ENCODE peak calls at places on chromosomes 7 and 10, in six cellular contexts. O, J, E, A, T and X are unnamed samples.

GRCh38 chr10:34736976-34737771 is 77.9 kb downstream of the PARD3 start:
- DNase-seq in T (no peak), J (no peak), A (no peak), E (no peak), O (no peak), X (no peak)

GRCh38 chr7:33979807-33980355 is 74.5 kb downstream of the BMPER start:
- DNase-seq in A (no peak), O (no peak), T (no peak), E (no peak), J (no peak), X (no peak)

GRCh38 chr10:131830446-131831130 is 70.2 kb upstream of the PPP2R2D start:
- DNase-seq in A (peak), E (no peak), O (no peak), T (no peak), J (no peak), X (no peak)

GRCh38 chr10:92387289-92387940 is 96.4 kb downstream of the MARCHF5 start:
- DNase-seq in J (peak), E (peak), T (peak), A (no peak), O (no peak), X (no peak)

GRCh38 chr10:70775679-70776454 is 9.3 kb downstream of the TBATA start:
- DNase-seq in T (no peak), E (no peak), A (peak), J (no peak), O (no peak), X (no peak)

GRCh38 chr10:14820010-14820774 is 17.6 kb downstream of the CDNF start:
- DNase-seq in O (peak), A (no peak), T (no peak), E (no peak), J (no peak), X (no peak)

GRCh38 chr10:85548038-85548437 is 818.6 kb downstream of the GRID1 start:
- DNase-seq in A (no peak), E (peak), O (peak), J (peak), T (no peak), X (peak)

GRCh38 chr10:62454696-62455451 is 80.7 kb downstream of the ZNF365 start:
- DNase-seq in E (peak), O (peak), J (no peak), A (no peak), T (peak), X (no peak)

GRCh38 chr10:131814567-131815290 is 86.1 kb upstream of the PPP2R2D start:
- DNase-seq in J (no peak), A (peak), E (no peak), T (no peak), O (no peak), X (no peak)

GRCh38 chr7:30923009-30923773 is 11.5 kb downstream of the AQP1 start:
- DNase-seq in A (peak), J (no peak), E (peak), O (no peak), T (peak), X (no peak)

GRCh38 chr10:133180915-133181639 is 21.1 kb downstream of the KNDC1 start:
- DNase-seq in A (peak), E (no peak), O (no peak), T (peak), J (no peak), X (no peak)

GRCh38 chr10:74202356-74202755 is 51.3 kb downstream of the ADK start:
- DNase-seq in O (no peak), E (no peak), T (no peak), J (no peak), A (no peak), X (no peak)

GRCh38 chr10:110901954-110902819 is 16.8 kb downstream of the BBIP1 start:
- DNase-seq in T (no peak), J (no peak), A (no peak), E (no peak), O (peak), X (no peak)

GRCh38 chr10:100882681-100883321 is 30.0 kb upstream of the SLF2 start:
- DNase-seq in O (no peak), J (no peak), T (peak), A (no peak), E (peak), X (no peak)

GRCh38 chr10:110275140-110275729 is 29.5 kb downstream of the SMNDC1 start:
- DNase-seq in E (no peak), A (no peak), O (no peak), T (no peak), J (no peak), X (no peak)

GRCh38 chr10:77943086-77943901 is 16.7 kb upstream of the DLG5 start:
- DNase-seq in T (no peak), O (peak), A (peak), J (no peak), E (no peak), X (no peak)

GRCh38 chr7:746074-747061 is 19.3 kb upstream of the PRKAR1B start:
- DNase-seq in E (no peak), J (no peak), A (peak), T (peak), O (no peak), X (no peak)

GRCh38 chr7:130278892-130279690 is 12.4 kb downstream of the CPA2 start:
- DNase-seq in T (no peak), J (no peak), A (no peak), E (no peak), O (peak), X (no peak)

GRCh38 chr10:79070611-79071534 is 2.1 kb downstream of the ZMIZ1 start:
- DNase-seq in A (peak), J (peak), E (peak), T (peak), O (peak), X (no peak)

GRCh38 chr10:79073784-79074432 is 5.1 kb downstream of the ZMIZ1 start:
- DNase-seq in A (peak), E (no peak), O (no peak), T (peak), J (no peak), X (no peak)

GRCh38 chr10:79071535-79071923 is 2.8 kb downstream of the ZMIZ1 start:
- DNase-seq in T (no peak), J (no peak), A (no peak), E (no peak), O (no peak), X (no peak)

GRCh38 chr10:79072994-79073654 is 4.4 kb downstream of the ZMIZ1 start:
- DNase-seq in O (no peak), A (no peak), T (peak), J (no peak), E (no peak), X (no peak)

DNA sequence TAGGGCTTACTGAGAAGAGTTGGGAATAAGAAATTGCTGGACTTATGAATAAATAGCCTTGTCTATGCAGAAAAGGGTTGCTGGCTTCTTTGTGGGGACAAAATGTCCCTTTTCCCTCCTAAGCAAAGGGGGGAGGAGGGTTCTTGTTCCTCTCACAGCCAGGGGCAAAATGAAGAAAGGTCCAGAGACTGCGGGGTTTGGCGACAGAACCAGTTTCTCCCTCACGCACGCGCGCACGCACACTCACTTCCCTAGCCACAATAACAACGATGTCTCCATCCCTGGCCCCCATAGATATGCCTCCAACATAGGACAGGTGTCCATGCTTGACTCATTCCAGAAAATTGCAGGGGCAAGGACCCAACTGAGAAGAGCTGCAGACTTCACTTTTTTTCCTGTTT is 3.3 kb downstream of the ZMIZ1 start:
- DNase-seq in A (no peak), E (no peak), T (peak), O (peak), J (no peak), X (no peak)
- H3K4me3 ChIP-seq in A (peak), E (no peak), T (peak), O (peak), J (no peak), X (no peak)

DNA sequence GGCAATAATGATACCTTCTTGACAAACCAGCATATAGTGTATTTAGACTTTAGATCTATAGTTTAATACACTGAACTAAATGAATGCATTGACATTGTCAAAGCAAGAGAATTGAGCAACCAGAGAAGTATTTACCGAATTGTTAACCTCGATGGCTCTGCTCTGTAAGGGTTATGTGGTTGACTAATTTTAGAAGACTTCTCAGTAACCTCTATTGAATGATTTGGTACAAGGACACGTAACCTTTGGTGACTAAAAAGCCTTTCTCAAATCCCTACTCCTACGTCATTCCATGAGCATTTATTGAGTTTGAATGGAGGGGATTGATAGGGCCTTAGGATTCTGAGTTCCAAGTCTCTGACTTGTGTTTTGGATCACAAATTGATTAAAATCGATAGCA is 67.6 kb downstream of the MDFIC start:
- DNase-seq in O (no peak), T (no peak), E (no peak), J (no peak), A (no peak), X (no peak)
- H3K4me3 ChIP-seq in O (no peak), T (no peak), E (no peak), J (no peak), A (no peak), X (no peak)

DNA sequence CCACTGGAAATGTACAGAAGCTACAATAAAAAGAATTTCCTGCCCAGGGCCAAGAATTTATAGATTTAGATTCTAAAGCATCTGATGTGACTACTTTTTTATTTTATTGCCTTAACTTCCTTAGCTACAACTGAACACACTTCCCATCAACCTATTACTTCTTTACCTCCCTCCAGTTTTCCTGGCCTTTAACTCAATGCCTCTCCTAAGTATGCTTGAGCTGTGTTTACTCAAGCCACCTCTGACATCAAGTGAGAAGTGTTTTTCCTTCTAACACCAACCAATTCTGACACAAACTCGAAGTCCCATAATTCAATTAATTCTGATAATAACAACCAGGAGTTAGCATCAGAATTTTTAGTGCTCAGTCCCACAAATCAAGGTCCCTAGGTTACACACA is 170.0 kb downstream of the IMMP2L start:
- DNase-seq in A (no peak), E (no peak), J (no peak), T (no peak), O (no peak), X (no peak)
- H3K4me3 ChIP-seq in A (no peak), E (no peak), J (no peak), T (no peak), O (no peak), X (no peak)

DNA sequence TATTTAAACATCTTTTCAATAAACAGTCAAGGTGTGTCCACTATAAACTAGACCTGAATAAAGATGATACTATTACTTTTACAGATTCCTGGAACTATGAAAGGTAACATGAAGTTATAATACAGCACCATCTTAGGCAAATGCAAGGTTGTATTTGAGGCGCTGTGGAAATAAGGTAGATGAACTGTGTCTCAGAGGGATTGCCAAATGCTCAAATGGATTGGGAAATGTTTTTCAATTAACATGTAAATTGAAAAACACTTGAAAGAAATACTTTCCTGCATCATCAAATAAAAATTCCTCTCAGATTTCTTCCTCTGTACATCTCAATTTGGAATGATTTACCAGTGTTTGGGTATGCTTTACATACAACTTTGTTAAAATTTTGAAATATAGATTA is 139.4 kb downstream of the DKK1 start:
- DNase-seq in A (no peak), E (no peak), J (no peak), T (no peak), O (no peak), X (no peak)
- H3K4me3 ChIP-seq in A (no peak), E (no peak), J (no peak), T (no peak), O (no peak), X (no peak)

DNA sequence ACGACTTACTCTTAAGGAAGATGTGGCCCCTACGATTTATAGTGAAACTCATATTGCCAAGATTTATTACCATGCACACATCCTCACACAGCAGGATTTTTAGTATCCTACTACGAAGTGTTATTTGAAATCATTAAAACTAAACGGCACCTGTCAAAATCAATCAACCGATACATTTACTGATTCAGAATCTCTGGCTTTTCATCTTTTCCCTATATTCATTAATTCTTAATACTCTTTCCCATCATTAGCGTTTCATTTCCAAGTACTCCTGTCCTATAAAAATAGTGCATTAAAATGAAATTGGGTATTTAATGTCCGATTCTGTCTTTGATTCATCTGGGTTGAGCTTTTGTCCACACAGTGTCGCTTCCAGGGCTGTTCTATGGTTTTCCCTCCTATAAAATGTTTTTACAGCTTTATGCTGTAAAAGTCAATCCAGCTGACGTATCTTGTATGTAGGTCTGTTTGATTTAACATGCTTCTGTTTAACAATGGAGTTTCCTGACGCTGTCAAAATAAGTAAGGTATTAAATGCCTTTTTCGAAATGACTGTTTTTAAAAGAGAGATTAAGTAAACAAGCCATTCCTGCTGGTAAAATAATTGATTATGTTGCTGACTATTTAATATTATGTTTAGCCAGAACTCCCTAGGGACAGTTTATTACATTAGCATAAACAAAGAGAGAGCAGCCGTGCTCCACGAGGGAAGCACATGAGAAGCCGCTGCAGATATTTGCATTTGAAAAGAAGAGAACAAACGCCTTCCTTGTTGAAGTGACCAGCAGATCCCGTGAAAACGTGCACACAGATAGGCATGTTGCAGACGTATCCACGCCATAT is 22.3 kb upstream of the SFMBT2 start:
- DNase-seq in T (no peak), E (no peak), O (no peak), A (no peak), J (no peak), X (no peak)
- H3K4me3 ChIP-seq in T (no peak), E (no peak), O (no peak), A (peak), J (no peak), X (no peak)

DNA sequence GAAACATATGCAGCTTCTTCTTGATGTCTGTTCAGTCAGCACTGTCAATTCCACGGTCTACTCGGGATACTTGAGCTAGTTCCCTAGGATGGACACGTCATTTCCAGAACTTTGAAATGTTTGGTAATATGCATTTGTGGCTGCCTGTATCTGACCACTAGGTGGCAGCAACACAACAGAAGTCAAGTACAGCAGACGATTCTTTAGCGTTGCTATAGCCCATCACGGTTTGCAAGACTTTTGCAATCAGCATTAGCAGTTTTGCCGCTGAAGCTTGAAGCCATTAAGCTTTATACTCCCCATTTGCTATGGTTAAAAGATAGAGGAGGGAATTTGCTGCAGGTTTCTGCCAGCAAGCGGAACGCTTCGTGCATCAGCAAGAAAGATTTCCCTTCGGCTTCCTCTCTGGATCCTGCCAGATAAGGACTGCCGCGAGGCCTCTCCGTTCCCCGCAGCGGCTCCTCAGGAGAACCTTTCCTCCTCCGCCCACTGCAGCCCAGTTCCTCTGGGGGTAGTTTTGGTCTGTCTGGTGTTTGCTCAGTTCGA is 63.5 kb downstream of the ABCC2 start:
- DNase-seq in J (peak), T (peak), O (peak), E (peak), A (no peak), X (peak)
- H3K4me3 ChIP-seq in J (peak), T (peak), O (no peak), E (peak), A (peak), X (no peak)

GRCh38 chr7:16880469-16881034 is 1.2 kb downstream of the AGR3 start:
- DNase-seq in E (no peak), J (no peak), T (no peak), O (no peak), A (no peak), X (no peak)
- H3K4me3 ChIP-seq in E (no peak), J (no peak), T (no peak), O (no peak), A (no peak), X (no peak)